ENCODE peak calls at places on chromosomes 16 and 17, in eight cellular contexts. B is psoas muscle, O is mucosa of descending colon, W is sigmoid colon, X is endodermal cell, L is cardiac muscle cell, R is heart left ventricle, E is left ventricle myocardium inferior. D is an unnamed sample. For H3K4me1, the result is how much of the 10 kb centered on the place peaks cover.

GRCh38 chr17:82267575-82268379 is 5.7 kb downstream of the CSNK1D start:
- DNase-seq in O (peak), E (peak), L (no peak), W (peak), B (peak), X (no peak), R (peak), D (peak)

GRCh38 chr16:84132527-84133285 is 12.3 kb downstream of the HSDL1 start:
- DNase-seq in B (no peak), R (no peak), X (no peak), L (no peak), O (no peak), W (no peak), E (no peak), D (no peak)

GRCh38 chr17:82869536-82869935 is 29.7 kb upstream of the ZNF750 start:
- DNase-seq in R (no peak), B (no peak), W (no peak), X (no peak), O (peak), E (no peak), L (no peak), D (no peak)

GRCh38 chr17:47894498-47895253 is 1.4 kb upstream of the SP2 start:
- DNase-seq in W (no peak), B (no peak), X (no peak), E (no peak), O (no peak), L (no peak), R (no peak), D (no peak)

GRCh38 chr16:2963611-2964415 is at the start of gene KREMEN2:
- DNase-seq in E (no peak), R (no peak), O (peak), L (peak), X (peak), W (no peak), B (no peak), D (no peak)

GRCh38 chr16:83066011-83066410 is 439.2 kb downstream of the CDH13 start:
- DNase-seq in O (no peak), R (no peak), X (no peak), E (no peak), B (no peak), W (no peak), L (no peak), D (no peak)

GRCh38 chr16:23274968-23275367 is 27.1 kb upstream of the SCNN1B start:
- DNase-seq in R (no peak), L (no peak), O (no peak), W (no peak), B (no peak), X (no peak), E (no peak), D (no peak)

GRCh38 chr17:81119223-81120148 is 45.8 kb upstream of the PVALEF start:
- DNase-seq in R (peak), X (peak), E (peak), O (peak), L (peak), B (peak), W (peak), D (peak)

GRCh38 chr17:19338031-19338990 is 24.2 kb downstream of the B9D1 start:
- DNase-seq in L (peak), W (peak), E (peak), X (peak), O (no peak), B (peak), R (peak), D (peak)

GRCh38 chr16:59633996-59634579 is 900.0 kb upstream of the GOT2 start:
- DNase-seq in E (no peak), R (no peak), X (no peak), W (no peak), B (no peak), O (no peak), L (no peak), D (no peak)

GRCh38 chr17:59533694-59534093 is 31.7 kb upstream of the DHX40 start:
- DNase-seq in X (no peak), L (no peak), O (no peak), R (no peak), B (no peak), E (no peak), W (no peak), D (no peak)

GRCh38 chr17:27573971-27574525 is 56.9 kb upstream of the LGALS9 start:
- DNase-seq in W (no peak), B (no peak), L (peak), O (no peak), R (no peak), E (no peak), X (peak), D (peak)

GRCh38 chr16:69326172-69326873 is 4.1 kb downstream of the PDF start:
- DNase-seq in R (no peak), O (peak), E (no peak), B (no peak), L (no peak), W (no peak), X (no peak), D (no peak)

GRCh38 chr17:43755389-43755875 is 3.2 kb downstream of the SOST start:
- DNase-seq in O (peak), E (no peak), R (no peak), L (peak), B (peak), W (peak), X (peak), D (no peak)

GRCh38 chr16:68470461-68471150 is 22.3 kb upstream of the SMPD3 start:
- DNase-seq in L (no peak), R (peak), W (no peak), O (peak), E (peak), X (peak), B (peak), D (no peak)

GRCh38 chr16:68592466-68593337 is 52.4 kb upstream of the CDH3 start:
- DNase-seq in X (no peak), B (no peak), L (no peak), E (no peak), O (no peak), R (no peak), W (no peak), D (no peak)

GRCh38 chr16:70635356-70636016 is 10.9 kb upstream of the IL34 start:
- DNase-seq in B (no peak), X (no peak), R (no peak), O (no peak), W (no peak), E (peak), L (no peak), D (no peak)

GRCh38 chr17:80163315-80163714 is 6.5 kb upstream of the CARD14 start:
- DNase-seq in W (no peak), E (no peak), X (no peak), R (no peak), O (no peak), B (no peak), L (no peak), D (no peak)

GRCh38 chr16:1257561-1258217 is 1.8 kb downstream of the TPSD1 start:
- DNase-seq in W (no peak), R (peak), B (no peak), E (no peak), X (no peak), O (peak), L (no peak), D (no peak)

GRCh38 chr17:31754239-31754945 is 104.7 kb downstream of the COPRS start:
- DNase-seq in B (no peak), O (no peak), R (no peak), L (no peak), X (no peak), W (no peak), E (no peak), D (no peak)
- H3K4me1 ChIP-seq in B (under half), O (under half), R (under half), L (under half), X (under half), W (under half), E (under half), D (under half)

GRCh38 chr17:62057696-62058095 is 7.4 kb downstream of the MED13 start:
- DNase-seq in X (no peak), R (no peak), O (no peak), W (no peak), B (no peak), E (no peak), L (no peak), D (no peak)
- TF ChIP-seq CTCF in X (no peak), R (no peak), O (no peak), W (no peak), B (no peak), E (no peak), L (no peak), D (no peak)

GRCh38 chr17:49555495-49556018 is 20.1 kb upstream of the NXPH3 start:
- DNase-seq in B (no peak), X (no peak), O (no peak), R (no peak), E (no peak), L (no peak), W (no peak), D (no peak)

GRCh38 chr17:49552070-49552751 is 23.5 kb upstream of the NXPH3 start:
- DNase-seq in W (no peak), B (no peak), E (no peak), L (no peak), O (no peak), X (peak), R (no peak), D (no peak)

GRCh38 chr17:49551221-49552069 is 24.2 kb upstream of the NXPH3 start:
- DNase-seq in B (no peak), L (no peak), X (no peak), R (no peak), O (no peak), W (no peak), E (no peak), D (no peak)

GRCh38 chr17:49554694-49555494 is 20.8 kb upstream of the NXPH3 start:
- DNase-seq in O (no peak), X (peak), B (no peak), R (no peak), E (no peak), L (no peak), W (no peak), D (no peak)

GRCh38 chr17:49553676-49554335 is 21.9 kb upstream of the NXPH3 start:
- DNase-seq in E (no peak), L (no peak), O (no peak), B (no peak), W (no peak), X (no peak), R (no peak), D (peak)
- H3K4me1 ChIP-seq in E (under half), L (under half), O (under half), B (under half), W (under half), X (under half), R (under half), D (under half)

GRCh38 chr17:51487947-51488346 is 227.6 kb downstream of the UTP18 start:
- DNase-seq in X (peak), R (no peak), W (no peak), O (no peak), B (no peak), L (peak), E (no peak), D (no peak)
- TF ChIP-seq CTCF in X (peak), R (no peak), W (no peak), O (no peak), B (no peak), L (no peak), E (no peak), D (no peak)

GRCh38 chr17:77143306-77143705 is 2.5 kb downstream of the SEC14L1 start:
- DNase-seq in W (no peak), B (no peak), L (no peak), R (no peak), X (no peak), E (no peak), O (no peak), D (no peak)
- H3K4me1 ChIP-seq in W (under half), B (under half), L (under half), R (under half), X (under half), E (half or more), O (under half), D (half or more)

DNA sequence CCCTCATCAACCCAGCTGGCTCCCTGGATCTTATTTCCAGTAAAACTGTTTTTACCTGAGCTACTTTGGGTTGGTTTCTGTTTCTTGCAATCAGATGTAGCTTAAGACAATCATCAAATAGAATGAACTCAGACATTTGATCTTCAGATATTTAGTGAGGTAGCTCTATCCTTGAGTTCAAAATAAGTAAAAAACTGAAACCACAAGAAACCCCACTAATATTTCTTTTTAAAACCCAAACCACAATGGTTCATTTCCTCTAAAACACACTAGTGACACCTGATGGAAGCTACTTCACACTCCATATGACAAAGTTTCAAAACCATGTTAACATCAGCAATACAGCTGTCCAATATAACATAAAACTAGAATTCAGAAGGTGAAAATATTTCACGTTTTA is 37.8 kb downstream of the CACNG1 start:
- DNase-seq in B (no peak), L (no peak), O (no peak), X (no peak), E (no peak), R (no peak), W (no peak), D (no peak)
- TF ChIP-seq CTCF in B (no peak), L (no peak), O (no peak), X (peak), E (no peak), R (no peak), W (no peak), D (no peak)

GRCh38 chr17:61848896-61849295 is 14.4 kb downstream of the BRIP1 start:
- DNase-seq in O (no peak), R (no peak), W (no peak), X (no peak), B (no peak), L (no peak), E (no peak), D (no peak)
- H3K4me1 ChIP-seq in O (under half), R (under half), W (under half), X (under half), B (under half), L (under half), E (under half), D (under half)

DNA sequence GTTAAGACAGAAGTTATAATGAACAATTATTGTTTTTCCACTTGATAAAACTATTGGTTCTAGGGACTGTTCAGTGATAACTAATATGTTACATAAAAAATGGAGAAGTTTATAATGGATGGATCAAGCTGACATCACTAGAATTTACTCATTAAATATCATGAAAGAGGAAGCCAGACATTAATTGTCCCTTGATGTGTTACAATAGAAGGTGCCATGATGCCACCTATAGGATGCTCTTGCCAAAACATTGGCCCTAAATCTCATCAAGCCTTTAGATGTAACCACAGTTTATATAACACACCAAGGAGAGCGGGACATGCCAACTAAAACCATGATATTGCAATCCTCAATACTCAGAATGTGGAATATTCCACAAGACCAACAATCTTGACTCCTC is 147.9 kb upstream of the MON1B start:
- DNase-seq in X (no peak), O (no peak), L (no peak), B (no peak), E (no peak), R (no peak), W (no peak), D (no peak)
- TF ChIP-seq CTCF in X (peak), O (no peak), L (peak), B (peak), E (peak), R (peak), W (no peak), D (peak)

D was measured in adrenal gland.